ENCODE peak calls at places on chromosome 19, in ten cellular contexts. D, J, N, Z, K, G, Y, E, M and U are unnamed samples.

GRCh38 chr19:33686246-33686645 is 64.5 kb downstream of the CHST8 start:
- DNase-seq in D (no peak), J (no peak), N (no peak), Z (no peak), K (no peak), G (no peak), Y (no peak), E (no peak), M (no peak), U (no peak)

GRCh38 chr19:51541458-51542357 is 10.2 kb upstream of the SIGLEC6 start:
- DNase-seq in D (no peak), J (no peak), N (no peak), Z (no peak), K (no peak), G (no peak), Y (no peak), E (no peak), M (no peak), U (peak; percentile 70)

GRCh38 chr19:42252365-42253244 is 2.3 kb downstream of the ERF start:
- DNase-seq in D (peak; percentile 79), J (no peak), N (peak; percentile 69), Z (peak; percentile 83), K (no peak), G (peak; percentile 30), Y (peak; percentile 65), E (no peak), M (peak; percentile 59), U (peak; percentile 37)

GRCh38 chr19:5032101-5032967 is 63.4 kb downstream of the KDM4B start:
- DNase-seq in D (no peak), J (no peak), N (peak; percentile 41), Z (no peak), K (no peak), G (no peak), Y (no peak), E (no peak), M (no peak), U (no peak)

GRCh38 chr19:14718522-14719113 is 28.8 kb downstream of the ZNF333 start:
- DNase-seq in D (no peak), J (no peak), N (no peak), Z (no peak), K (no peak), G (no peak), Y (no peak), E (no peak), M (no peak), U (peak; percentile 18)

GRCh38 chr19:12872255-12872654 is 9.0 kb downstream of the DNASE2 start:
- DNase-seq in D (no peak), J (no peak), N (no peak), Z (no peak), K (no peak), G (no peak), Y (no peak), E (no peak), M (no peak), U (peak; percentile 41)

GRCh38 chr19:31943778-31944177 is 401.6 kb upstream of the ZNF507 start:
- DNase-seq in D (no peak), J (no peak), N (no peak), Z (peak; percentile 38), K (no peak), G (no peak), Y (no peak), E (no peak), M (no peak), U (no peak)

GRCh38 chr19:677201-677600 is 1.0 kb downstream of the FSTL3 start:
- DNase-seq in D (peak; percentile 75), J (no peak), N (peak; percentile 87), Z (peak; percentile 58), K (peak; percentile 95), G (peak; percentile 42), Y (peak; percentile 70), E (no peak), M (peak; percentile 61), U (no peak)

GRCh38 chr19:20167020-20167644 is at the start of gene ZNF486:
- DNase-seq in D (peak; percentile 98), J (no peak), N (peak; percentile 94), Z (peak; percentile 99), K (peak; percentile 54), G (peak; percentile 87), Y (peak; percentile 97), E (peak; percentile 94), M (no peak), U (peak; percentile 86)

GRCh38 chr19:7943444-7944176 is at the start of gene TIMM44:
- DNase-seq in D (peak; percentile 100), J (peak; percentile 99), N (peak; percentile 98), Z (peak; percentile 99), K (peak; percentile 94), G (peak; percentile 99), Y (peak; percentile 100), E (peak; percentile 100), M (peak; percentile 86), U (peak; percentile 99)

GRCh38 chr19:10473192-10473591 is 30.0 kb downstream of the KEAP1 start:
- DNase-seq in D (no peak), J (no peak), N (no peak), Z (no peak), K (no peak), G (no peak), Y (peak; percentile 55), E (no peak), M (no peak), U (no peak)

GRCh38 chr19:34367424-34367957 is 2.5 kb downstream of the GPI start:
- DNase-seq in D (no peak), J (no peak), N (no peak), Z (no peak), K (no peak), G (no peak), Y (no peak), E (no peak), M (no peak), U (no peak)

GRCh38 chr19:50358483-50359431 is 6.7 kb downstream of the NAPSA start:
- DNase-seq in D (peak; percentile 54), J (no peak), N (peak; percentile 86), Z (peak; percentile 69), K (no peak), G (peak; percentile 73), Y (peak; percentile 72), E (no peak), M (no peak), U (peak; percentile 37)

GRCh38 chr19:48999481-49000325 is 6.0 kb downstream of the RUVBL2 start:
- DNase-seq in D (no peak), J (no peak), N (no peak), Z (peak; percentile 62), K (no peak), G (peak; percentile 51), Y (peak; percentile 54), E (peak; percentile 67), M (peak; percentile 81), U (no peak)

GRCh38 chr19:49004964-49005614 is 11.4 kb downstream of the RUVBL2 start:
- DNase-seq in D (no peak), J (no peak), N (no peak), Z (no peak), K (no peak), G (no peak), Y (no peak), E (no peak), M (no peak), U (no peak)

GRCh38 chr19:49009828-49010227 is 7.1 kb downstream of the LHB start:
- DNase-seq in D (no peak), J (no peak), N (no peak), Z (no peak), K (no peak), G (no peak), Y (no peak), E (no peak), M (no peak), U (no peak)

GRCh38 chr19:49006905-49007304 is 10.0 kb downstream of the LHB start:
- DNase-seq in D (no peak), J (no peak), N (no peak), Z (no peak), K (no peak), G (no peak), Y (no peak), E (no peak), M (no peak), U (no peak)

GRCh38 chr19:49004133-49004532 is 10.4 kb downstream of the RUVBL2 start:
- DNase-seq in D (no peak), J (no peak), N (no peak), Z (no peak), K (no peak), G (no peak), Y (no peak), E (no peak), M (no peak), U (no peak)
- TF ChIP-seq POLR2A in D (no peak), J (no peak), N (no peak), Z (no peak), K (no peak), G (no peak), Y (no peak), E (no peak), M (no peak), U (no peak)

GRCh38 chr19:40234429-40235237 is 8.1 kb upstream of the CCNP start:
- DNase-seq in D (no peak), J (no peak), N (no peak), Z (no peak), K (no peak), G (no peak), Y (no peak), E (no peak), M (no peak), U (no peak)
- TF ChIP-seq POLR2A in D (no peak), J (no peak), N (no peak), Z (no peak), K (no peak), G (no peak), Y (no peak), E (no peak), M (no peak), U (no peak)

GRCh38 chr19:3700242-3701032 is at the start of gene PIP5K1C:
- DNase-seq in D (peak; percentile 81), J (peak; percentile 75), N (peak; percentile 94), Z (peak; percentile 94), K (peak; percentile 89), G (peak; percentile 92), Y (peak; percentile 89), E (peak; percentile 79), M (peak; percentile 33), U (peak; percentile 90)
- TF ChIP-seq POLR2A in D (no peak), J (no peak), N (peak; percentile 40), Z (no peak), K (peak; percentile 60), G (peak; percentile 64), Y (no peak), E (no peak), M (peak; percentile 41), U (no peak)

GRCh38 chr19:45676851-45677263 is 8.8 kb downstream of the GIPR start:
- DNase-seq in D (peak; percentile 34), J (no peak), N (no peak), Z (no peak), K (no peak), G (peak; percentile 34), Y (peak; percentile 59), E (no peak), M (no peak), U (no peak)

GRCh38 chr19:45681391-45682015 is 10.2 kb downstream of the SNRPD2 start:
- DNase-seq in D (peak; percentile 90), J (peak; percentile 71), N (peak; percentile 83), Z (peak; percentile 87), K (peak; percentile 84), G (peak; percentile 86), Y (peak; percentile 93), E (peak; percentile 78), M (peak; percentile 93), U (peak; percentile 89)

GRCh38 chr19:45682908-45683307 is 8.8 kb downstream of the SNRPD2 start:
- DNase-seq in D (no peak), J (no peak), N (no peak), Z (no peak), K (no peak), G (no peak), Y (no peak), E (no peak), M (no peak), U (no peak)

GRCh38 chr19:45682117-45682516 is 9.6 kb downstream of the SNRPD2 start:
- DNase-seq in D (no peak), J (no peak), N (no peak), Z (no peak), K (no peak), G (no peak), Y (no peak), E (no peak), M (no peak), U (no peak)

GRCh38 chr19:45677351-45678230 is 9.6 kb downstream of the GIPR start:
- DNase-seq in D (peak; percentile 96), J (peak; percentile 99), N (peak; percentile 62), Z (peak; percentile 65), K (no peak), G (peak; percentile 58), Y (peak; percentile 99), E (peak; percentile 35), M (peak; percentile 93), U (peak; percentile 91)
- TF ChIP-seq POLR2A in D (no peak), J (no peak), N (no peak), Z (no peak), K (no peak), G (no peak), Y (peak; percentile 67), E (no peak), M (no peak), U (no peak)